ENCODE peak calls at places on chromosomes 3 and 15, in four cellular contexts. M, K, J and V are unnamed samples.

GRCh38 chr15:42133892-42134502 is 22.4 kb downstream of the PLA2G4F start:
- DNase-seq in M (no peak), J (peak), K (peak), V (no peak)

GRCh38 chr3:175737646-175738572 is 878.8 kb downstream of the NAALADL2 start:
- DNase-seq in K (no peak), M (no peak), J (no peak), V (no peak)

GRCh38 chr3:134104031-134104430 is 74.3 kb upstream of the SLCO2A1 start:
- DNase-seq in J (no peak), K (no peak), M (no peak), V (no peak)

GRCh38 chr3:3739345-3740060 is 59.7 kb upstream of the LRRN1 start:
- DNase-seq in M (no peak), J (no peak), K (no peak), V (no peak)

GRCh38 chr3:132283440-132283839 is 33.8 kb upstream of the ACP3 start:
- DNase-seq in K (peak), M (no peak), J (no peak), V (peak)

GRCh38 chr3:190455843-190456242 is 6.1 kb upstream of the TMEM207 start:
- DNase-seq in K (no peak), M (no peak), J (no peak), V (no peak)

GRCh38 chr3:126521122-126521891 is 2.6 kb upstream of the CHST13 start:
- DNase-seq in K (no peak), M (no peak), J (no peak), V (no peak)

GRCh38 chr3:49671291-49672288 is 2.6 kb upstream of the APEH start:
- DNase-seq in J (peak), K (peak), M (peak), V (peak)

GRCh38 chr3:60746690-60747416 is 504.4 kb downstream of the FHIT start:
- DNase-seq in J (no peak), M (no peak), K (no peak), V (no peak)

GRCh38 chr3:58048301-58048700 is 40.1 kb downstream of the FLNB start:
- DNase-seq in K (no peak), J (no peak), M (no peak), V (no peak)

GRCh38 chr3:10437995-10438901 is 67.1 kb downstream of the ATP2B2 start:
- DNase-seq in M (no peak), K (no peak), J (peak), V (no peak)

GRCh38 chr3:169345662-169346331 is 317.7 kb downstream of the MECOM start:
- DNase-seq in M (no peak), J (no peak), K (no peak), V (no peak)

GRCh38 chr3:147419062-147419701 is 10.0 kb downstream of the ZIC1 start:
- DNase-seq in J (peak), K (no peak), M (no peak), V (no peak)

GRCh38 chr3:50674349-50675178 is at the start of gene DOCK3:
- DNase-seq in M (no peak), K (no peak), J (peak), V (peak)

GRCh38 chr3:33187368-33187634 is 31.3 kb downstream of the SUSD5 start:
- DNase-seq in M (no peak), J (no peak), K (no peak), V (no peak)

GRCh38 chr15:81027200-81027599 is 26.5 kb downstream of the TLNRD1 start:
- DNase-seq in M (no peak), J (no peak), K (no peak), V (no peak)

GRCh38 chr3:105353485-105354161 is 13.1 kb upstream of the ALCAM start:
- DNase-seq in J (no peak), M (no peak), K (no peak), V (no peak)

GRCh38 chr15:38130200-38130567 is 122.5 kb upstream of the SPRED1 start:
- DNase-seq in K (no peak), J (no peak), M (peak), V (no peak)

GRCh38 chr15:91956026-91956723 is 102.7 kb downstream of the SLCO3A1 start:
- DNase-seq in K (no peak), J (no peak), M (no peak), V (no peak)

DNA sequence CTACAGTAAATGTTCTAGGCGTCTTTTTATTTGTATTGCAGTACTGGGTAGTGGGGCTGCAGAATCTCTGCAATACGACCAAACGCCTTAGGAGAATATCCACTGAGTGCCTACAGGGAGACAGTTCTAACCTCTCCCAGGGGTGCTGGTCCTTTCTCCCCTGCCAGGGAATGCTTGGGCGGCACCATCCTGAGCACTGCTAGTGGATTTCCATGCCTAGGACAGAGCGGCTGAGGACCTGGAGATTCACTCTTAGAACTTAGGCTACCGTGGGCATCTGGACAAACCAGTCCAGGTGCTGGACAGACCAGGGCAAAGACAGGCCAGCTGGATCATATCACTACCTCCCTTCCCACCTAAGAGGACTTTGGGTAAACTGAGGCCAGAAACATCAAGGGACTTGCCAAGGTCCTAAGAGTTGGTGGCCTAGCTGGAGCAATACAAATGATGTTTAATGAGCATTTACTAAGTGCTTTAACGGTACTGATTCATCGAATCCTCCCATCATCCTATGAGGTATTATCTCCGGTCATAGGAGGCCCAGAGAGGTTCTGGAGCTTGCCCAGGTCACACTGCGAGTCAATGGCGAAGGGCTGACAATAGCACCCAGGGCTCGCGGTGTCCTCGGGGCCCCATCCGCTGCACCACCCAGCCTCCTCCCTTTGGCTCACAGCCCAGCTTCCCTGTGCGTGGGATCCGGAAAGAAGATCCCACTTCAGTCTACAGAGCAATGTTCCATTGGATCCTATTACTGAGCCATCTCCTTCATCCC is 822 bp downstream of the TMEM44 start:
- DNase-seq in M (no peak), K (no peak), J (peak), V (no peak)
- TF ChIP-seq POLR2AphosphoS5 in M (no peak), K (no peak), J (no peak), V (no peak)

GRCh38 chr15:90822204-90822955 is 46.0 kb upstream of the FURIN start:
- DNase-seq in M (no peak), J (no peak), K (no peak), V (no peak)
- TF ChIP-seq SPI1 in M (no peak), J (peak), K (no peak), V (no peak)

DNA sequence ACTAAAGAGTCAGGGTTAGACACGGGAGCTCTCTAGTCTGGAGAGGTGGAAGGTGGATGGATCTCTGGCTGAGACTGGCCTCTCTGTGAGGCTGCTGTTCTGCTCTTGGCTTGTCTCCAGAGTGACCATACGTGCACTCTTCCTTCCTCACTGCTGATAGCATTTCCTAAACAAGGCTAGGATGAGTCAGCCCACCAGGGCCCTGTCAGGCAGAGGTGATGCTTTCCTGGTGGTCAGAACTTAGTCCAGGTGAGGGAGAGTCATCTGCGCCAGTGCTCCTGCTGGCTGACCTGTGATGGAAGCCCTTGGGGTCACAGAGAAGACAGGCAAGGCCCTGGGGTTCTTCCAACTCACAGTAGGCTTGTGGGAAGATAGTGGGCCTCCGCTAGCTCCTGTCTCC is 16.3 kb downstream of the ALPK3 start:
- DNase-seq in K (no peak), M (no peak), J (peak), V (no peak)
- TF ChIP-seq POLR2AphosphoS5 in K (no peak), M (no peak), J (no peak), V (no peak)

GRCh38 chr15:83716605-83717004 is 62.7 kb downstream of the ADAMTSL3 start:
- DNase-seq in J (no peak), M (no peak), K (no peak), V (no peak)
- TF ChIP-seq SPI1 in J (no peak), M (no peak), K (no peak), V (no peak)